ENCODE peak calls at places on chromosomes 3 and 15, in ten cellular contexts. D is gastrocnemius medialis, T is body of pancreas, Q is ascending aorta, V is psoas muscle, B is Panc1, O is aorta, I is transverse colon, J is colonic mucosa, S is Peyer's patch. K is an unnamed sample. For H3K27me3 and H3K9me3, the result is how much of the 10 kb centered on the place peaks cover.

GRCh38 chr3:146491303-146491702 is 21.9 kb upstream of the PLSCR2 start:
- DNase-seq in D (no peak), B (no peak), I (no peak), S (no peak), V (no peak), J (no peak), T (no peak), O (no peak), Q (no peak), K (no peak)

GRCh38 chr3:39144095-39144747 is 9.2 kb downstream of the CSRNP1 start:
- DNase-seq in I (no peak), V (peak), O (no peak), B (no peak), T (peak), Q (no peak), D (no peak), J (no peak), S (peak), K (peak)

GRCh38 chr3:197458906-197459470 is 96.8 kb downstream of the BDH1 start:
- DNase-seq in I (peak), B (no peak), T (no peak), S (peak), J (peak), D (no peak), V (no peak), O (no peak), Q (no peak), K (peak)

GRCh38 chr3:149771652-149772271 is 19.5 kb upstream of the COMMD2 start:
- DNase-seq in I (peak), B (peak), S (peak), V (no peak), O (no peak), Q (no peak), T (peak), J (peak), D (no peak), K (peak)

GRCh38 chr3:52533623-52534280 is at the start of gene NT5DC2:
- DNase-seq in Q (no peak), J (peak), O (peak), I (peak), V (peak), S (peak), B (no peak), T (peak), D (no peak), K (peak)

GRCh38 chr3:143267984-143268383 is 148.4 kb downstream of the CHST2 start:
- DNase-seq in B (no peak), D (no peak), S (no peak), J (no peak), O (no peak), T (no peak), I (no peak), V (no peak), Q (no peak), K (no peak)

GRCh38 chr3:98599647-98600411 is 6.4 kb upstream of the CPOX start:
- DNase-seq in B (no peak), D (no peak), S (no peak), O (no peak), V (no peak), T (no peak), J (no peak), Q (no peak), I (no peak), K (no peak)

GRCh38 chr3:42613462-42613861 is 13.0 kb downstream of the NKTR start:
- DNase-seq in J (no peak), O (no peak), I (no peak), T (no peak), B (no peak), S (no peak), V (no peak), D (no peak), Q (no peak), K (peak)

GRCh38 chr15:50358805-50359204 is 3.8 kb upstream of the GABPB1 start:
- DNase-seq in I (peak), O (no peak), D (no peak), J (no peak), Q (no peak), B (no peak), V (no peak), T (peak), S (peak), K (peak)

GRCh38 chr3:147943265-147943945 is 534.2 kb downstream of the ZIC1 start:
- DNase-seq in D (no peak), J (no peak), O (no peak), B (no peak), T (no peak), I (no peak), S (no peak), Q (no peak), V (no peak), K (no peak)

GRCh38 chr3:13070622-13071021 is 2.6 kb downstream of the IQSEC1 start:
- DNase-seq in O (no peak), I (no peak), D (no peak), V (no peak), T (no peak), Q (no peak), S (no peak), B (no peak), J (no peak), K (no peak)

GRCh38 chr3:134650431-134651346 is at the start of gene KY:
- DNase-seq in D (peak), J (no peak), O (peak), V (peak), I (peak), S (no peak), Q (no peak), B (no peak), T (peak), K (peak)

GRCh38 chr3:182651461-182651860 is 141.8 kb upstream of the ATP11B start:
- DNase-seq in J (peak), O (no peak), S (no peak), T (no peak), Q (no peak), D (no peak), B (no peak), V (no peak), I (peak), K (peak)

GRCh38 chr3:14131134-14131533 is 6.3 kb downstream of the TMEM43 start:
- DNase-seq in J (no peak), Q (no peak), V (no peak), B (no peak), I (no peak), O (no peak), T (no peak), D (no peak), S (no peak), K (no peak)

GRCh38 chr3:196237203-196237602 is 20.9 kb downstream of the SLC51A start:
- DNase-seq in S (no peak), B (no peak), V (no peak), T (no peak), D (no peak), I (no peak), O (no peak), J (no peak), Q (no peak), K (no peak)

GRCh38 chr3:112647122-112647521 is 6.2 kb upstream of the CCDC80 start:
- DNase-seq in J (no peak), V (no peak), D (no peak), O (no peak), B (no peak), I (no peak), S (no peak), T (no peak), Q (no peak), K (no peak)

GRCh38 chr3:65597952-65598413 is 440.7 kb downstream of the MAGI1 start:
- DNase-seq in D (no peak), O (no peak), I (no peak), J (no peak), Q (no peak), S (no peak), B (no peak), T (no peak), V (no peak), K (no peak)

GRCh38 chr3:31432897-31433678 is 99.6 kb upstream of the STT3B start:
- DNase-seq in D (no peak), B (no peak), I (no peak), O (no peak), Q (no peak), S (no peak), J (no peak), T (no peak), V (no peak), K (no peak)

GRCh38 chr15:85282504-85283115 is 97.8 kb upstream of the AKAP13 start:
- DNase-seq in D (no peak), B (no peak), T (peak), J (no peak), Q (no peak), S (no peak), I (no peak), O (no peak), V (peak), K (no peak)

GRCh38 chr3:47283193-47283537 is 421 bp downstream of the KLHL18 start:
- DNase-seq in O (no peak), V (peak), T (peak), J (peak), D (no peak), Q (no peak), S (peak), I (peak), B (no peak), K (peak)

GRCh38 chr15:48397841-48398240 is 66.6 kb downstream of the DUT start:
- DNase-seq in T (peak), Q (no peak), O (peak), V (peak), B (no peak), S (no peak), J (no peak), I (no peak), D (no peak), K (no peak)

GRCh38 chr3:12054245-12054644 is 50.1 kb downstream of the SYN2 start:
- DNase-seq in B (no peak), S (no peak), D (no peak), Q (no peak), V (no peak), T (no peak), I (no peak), J (no peak), O (no peak), K (no peak)

GRCh38 chr15:90680371-90680935 is 36.7 kb upstream of the BLM start:
- DNase-seq in Q (no peak), T (no peak), V (no peak), S (no peak), I (no peak), B (no peak), O (no peak), J (no peak), D (no peak), K (no peak)

GRCh38 chr3:8621872-8622271 is 22.7 kb downstream of the SSUH2 start:
- DNase-seq in B (no peak), Q (no peak), O (no peak), I (peak), J (no peak), T (no peak), D (no peak), V (no peak), S (peak), K (no peak)

GRCh38 chr3:102142379-102143058 is 292.3 kb upstream of the ZPLD1 start:
- DNase-seq in B (no peak), V (no peak), O (no peak), J (no peak), S (no peak), I (no peak), Q (no peak), T (no peak), D (no peak), K (no peak)

GRCh38 chr3:188077160-188077812 is 76.7 kb upstream of the LPP start:
- DNase-seq in T (no peak), Q (no peak), O (no peak), J (no peak), V (peak), B (no peak), D (peak), S (no peak), I (no peak), K (no peak)

GRCh38 chr3:131053021-131053420 is 26.3 kb downstream of the NEK11 start:
- DNase-seq in B (no peak), O (no peak), J (no peak), V (no peak), I (no peak), Q (no peak), T (no peak), S (no peak), D (no peak), K (no peak)

GRCh38 chr3:43748179-43748578 is 57.4 kb downstream of the ABHD5 start:
- DNase-seq in T (no peak), B (no peak), D (no peak), Q (no peak), I (no peak), J (no peak), V (no peak), S (no peak), O (no peak), K (no peak)

GRCh38 chr3:15521573-15521965 is at the start of gene COLQ:
- DNase-seq in J (no peak), D (no peak), I (no peak), S (no peak), V (no peak), T (no peak), O (no peak), B (no peak), Q (no peak), K (no peak)

GRCh38 chr3:127477396-127477795 is 113.1 kb downstream of the TPRA1 start:
- DNase-seq in Q (no peak), O (peak), B (no peak), S (no peak), J (no peak), I (no peak), D (no peak), V (no peak), T (no peak), K (no peak)

GRCh38 chr3:127475975-127476374 is 114.6 kb downstream of the TPRA1 start:
- DNase-seq in D (no peak), I (no peak), Q (no peak), V (no peak), S (no peak), T (no peak), J (no peak), B (no peak), O (no peak), K (no peak)

GRCh38 chr3:127475364-127475763 is 115.2 kb downstream of the TPRA1 start:
- DNase-seq in T (no peak), J (no peak), Q (no peak), B (no peak), V (no peak), D (no peak), I (no peak), S (no peak), O (no peak), K (no peak)

GRCh38 chr3:127478922-127479321 is 111.6 kb downstream of the TPRA1 start:
- DNase-seq in I (no peak), O (peak), B (no peak), Q (no peak), S (no peak), V (no peak), D (no peak), J (no peak), T (no peak), K (no peak)

DNA sequence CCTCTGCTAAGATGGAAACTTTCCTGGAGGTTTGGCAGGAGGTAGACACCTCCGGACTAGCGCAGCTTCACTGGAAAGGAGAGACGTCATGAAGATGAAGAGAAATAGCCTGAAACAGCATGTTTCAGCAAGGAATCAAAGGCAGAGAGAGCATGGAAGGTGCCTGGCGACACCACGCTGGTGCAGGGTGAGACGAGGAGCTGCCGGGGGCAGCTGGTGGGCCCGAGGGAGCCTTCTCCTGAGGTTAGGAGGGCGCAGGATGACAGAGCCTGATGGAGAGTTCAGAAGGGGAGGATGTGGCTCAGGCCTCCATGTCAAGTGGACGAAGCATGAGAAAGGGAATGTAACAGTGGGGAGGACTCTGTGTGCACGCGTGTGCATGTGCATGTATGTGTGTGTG is 113.6 kb downstream of the TPRA1 start:
- DNase-seq in T (no peak), J (no peak), I (no peak), D (no peak), Q (no peak), V (no peak), S (no peak), B (no peak), O (peak), K (no peak)
- H3K27me3 ChIP-seq in T (under half), J (under half), I (under half), D (under half), Q (under half), V (under half), S (under half), B (under half), O (under half), K (under half)

DNA sequence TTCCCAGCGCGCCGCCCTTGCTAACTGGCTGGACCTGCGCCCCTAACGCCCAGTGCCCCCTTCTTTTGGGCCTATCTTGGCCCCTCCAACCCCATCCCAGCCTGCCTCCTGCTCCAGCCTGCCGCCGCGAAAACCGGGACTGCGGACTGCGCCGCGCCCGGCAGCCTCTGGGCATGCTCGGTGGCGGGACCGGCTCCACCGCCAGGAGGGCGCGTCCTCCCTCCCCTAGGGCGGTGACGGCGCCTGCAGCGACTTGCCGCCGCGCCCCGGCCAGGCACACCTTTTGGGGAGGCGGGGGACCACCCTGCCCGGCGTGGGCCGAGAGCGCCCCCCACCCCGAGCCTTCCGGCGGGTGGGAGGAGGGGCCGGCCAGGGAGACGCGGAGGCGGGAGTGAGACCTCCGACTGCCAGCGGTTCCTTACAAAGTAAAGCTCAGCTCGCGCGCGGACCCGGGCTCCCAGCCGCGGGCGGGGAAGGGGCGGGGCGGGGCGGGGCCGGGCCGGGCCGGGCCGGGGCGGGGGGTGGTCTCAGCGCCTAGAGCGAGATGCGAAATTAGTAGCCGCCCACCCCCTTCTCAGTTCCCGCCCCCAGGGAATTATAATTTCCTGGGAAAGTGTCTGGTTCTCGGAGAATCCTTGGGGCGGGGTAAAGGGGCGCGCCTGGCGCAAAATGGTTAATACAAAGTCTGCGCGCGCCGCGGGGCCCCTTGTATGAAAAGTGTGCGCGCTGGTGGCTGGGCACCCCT is 225.0 kb upstream of the IL12A start:
- DNase-seq in D (peak), S (peak), I (peak), B (peak), J (peak), Q (peak), O (peak), T (peak), V (peak), K (peak)
- H3K27ac ChIP-seq in D (peak), S (peak), I (peak), B (peak), J (peak), Q (peak), O (peak), T (peak), V (peak), K (no peak)

GRCh38 chr3:49296781-49297420 is 19.9 kb upstream of the C3orf62 start:
- DNase-seq in Q (no peak), O (no peak), V (peak), B (no peak), J (no peak), S (no peak), D (peak), I (peak), T (peak), K (no peak)
- H3K9me3 ChIP-seq in Q (under half), O (under half), V (under half), B (under half), J (under half), S (under half), D (under half), I (under half), T (under half), K (under half)

DNA sequence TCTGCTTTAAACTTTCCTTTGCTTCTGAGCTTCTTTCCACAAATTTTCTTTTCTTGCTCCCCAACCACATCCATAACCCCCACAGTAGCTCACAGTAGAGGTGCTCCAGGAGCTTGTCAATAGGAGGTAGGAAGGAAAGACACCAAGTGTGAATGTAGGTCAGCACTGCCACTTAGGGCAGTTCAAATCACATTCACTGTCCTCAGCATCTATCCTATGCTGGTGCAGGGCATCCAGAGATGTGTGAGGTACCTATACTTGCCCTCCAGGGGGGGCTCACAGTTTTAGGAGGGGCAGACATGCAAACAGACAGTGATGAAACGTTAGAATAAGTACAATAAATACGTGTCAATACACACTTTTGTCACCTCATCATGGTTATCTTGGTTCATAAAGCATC is 1.5 kb upstream of the SPSB4 start:
- DNase-seq in D (no peak), I (no peak), B (no peak), J (no peak), Q (no peak), T (no peak), V (no peak), O (no peak), S (no peak), K (no peak)
- H3K27me3 ChIP-seq in D (under half), I (half or more), B (half or more), J (under half), Q (under half), T (under half), V (under half), O (under half), S (under half), K (under half)